ENCODE peak calls at places on chromosomes 11 and 22, in five cellular contexts. Q, R, F, X and K are unnamed samples.

GRCh38 chr11:9664276-9665171 is 647 bp downstream of the SWAP70 start:
- DNase-seq in X (peak; percentile 72), R (no peak), F (peak; percentile 37), Q (peak; percentile 14), K (peak; percentile 31)

GRCh38 chr11:25650319-25650718 is 681.6 kb upstream of the ANO3 start:
- DNase-seq in Q (no peak), F (no peak), R (no peak), X (no peak), K (no peak)

GRCh38 chr11:14499178-14499559 is 442 bp downstream of the COPB1 start:
- DNase-seq in F (peak; percentile 60), X (no peak), Q (no peak), R (no peak), K (no peak)

GRCh38 chr11:56909563-56909962 is 79.2 kb upstream of the OR5AK2 start:
- DNase-seq in F (no peak), R (no peak), X (no peak), Q (no peak), K (no peak)

GRCh38 chr11:11973361-11973800 is 35.0 kb downstream of the DKK3 start:
- DNase-seq in R (no peak), Q (peak; percentile 31), F (no peak), X (no peak), K (no peak)

GRCh38 chr11:125833016-125833415 is at the start of gene PATE4:
- DNase-seq in X (no peak), F (no peak), Q (no peak), R (no peak), K (no peak)

GRCh38 chr11:45076761-45077160 is 69.7 kb upstream of the PRDM11 start:
- DNase-seq in R (no peak), X (no peak), F (no peak), Q (no peak), K (no peak)

GRCh38 chr11:118684187-118684586 is 4.7 kb upstream of the TREH start:
- DNase-seq in R (no peak), X (no peak), Q (no peak), F (no peak), K (no peak)

GRCh38 chr11:124834526-124835190 is 30.6 kb upstream of the ROBO3 start:
- DNase-seq in Q (no peak), X (no peak), F (no peak), R (no peak), K (no peak)

GRCh38 chr11:36400768-36401455 is 104.8 kb downstream of the PRR5L start:
- DNase-seq in Q (no peak), X (no peak), R (no peak), F (no peak), K (no peak)

GRCh38 chr11:14541180-14541579 is 21.0 kb upstream of the PSMA1 start:
- DNase-seq in F (no peak), Q (no peak), X (no peak), R (no peak), K (no peak)

GRCh38 chr11:107711861-107712260 is at the start of gene SLN:
- DNase-seq in R (no peak), F (no peak), Q (peak; percentile 73), X (no peak), K (no peak)

GRCh38 chr11:90204832-90205646 is 17.8 kb downstream of the CHORDC1 start:
- DNase-seq in X (no peak), F (peak; percentile 58), Q (no peak), R (peak; percentile 27), K (peak; percentile 45)

GRCh38 chr11:1642288-1643145 is 12.9 kb downstream of the KRTAP5-5 start:
- DNase-seq in F (no peak), Q (no peak), R (no peak), X (peak; percentile 73), K (no peak)

GRCh38 chr11:12687216-12687623 is 13.0 kb downstream of the TEAD1 start:
- DNase-seq in X (no peak), R (no peak), Q (no peak), F (no peak), K (no peak)

GRCh38 chr11:87236368-87236767 is 198.6 kb downstream of the TMEM135 start:
- DNase-seq in X (no peak), F (no peak), Q (no peak), R (no peak), K (no peak)

GRCh38 chr11:112421854-112422253 is 161.2 kb upstream of the PLET1 start:
- DNase-seq in Q (no peak), F (no peak), X (no peak), R (no peak), K (no peak)

GRCh38 chr11:69448471-69449284 is 32.8 kb upstream of the LINC01488 start:
- DNase-seq in R (no peak), F (peak; percentile 52), Q (no peak), X (peak; percentile 35), K (no peak)

GRCh38 chr11:37988031-37988430 is 1390.0 kb upstream of the RAG2 start:
- DNase-seq in Q (no peak), R (no peak), X (no peak), F (no peak), K (no peak)

GRCh38 chr11:37323843-37324242 is 725.8 kb upstream of the RAG2 start:
- DNase-seq in X (no peak), R (no peak), Q (no peak), F (no peak), K (no peak)

GRCh38 chr11:128580612-128581011 is 6.7 kb downstream of the ETS1 start:
- DNase-seq in R (no peak), X (no peak), F (no peak), Q (no peak), K (no peak)

GRCh38 chr11:8055111-8055835 is 25.7 kb upstream of the TUB start:
- DNase-seq in X (no peak), F (peak; percentile 62), R (no peak), Q (no peak), K (no peak)

GRCh38 chr11:76410771-76411423 is 29.8 kb downstream of the GVQW3 start:
- DNase-seq in X (no peak), Q (no peak), F (no peak), R (no peak), K (no peak)

GRCh38 chr11:29518389-29519174 is 498.2 kb downstream of the KCNA4 start:
- DNase-seq in F (peak; percentile 4), R (no peak), Q (no peak), X (no peak), K (no peak)

GRCh38 chr11:117884994-117885393 is 8.5 kb upstream of the FXYD6 start:
- DNase-seq in F (no peak), R (no peak), X (no peak), Q (no peak), K (no peak)

GRCh38 chr11:119774180-119774763 is 45.3 kb upstream of the NECTIN1 start:
- DNase-seq in R (no peak), Q (no peak), F (peak; percentile 85), X (no peak), K (no peak)

GRCh38 chr22:38935616-38936015 is 21.8 kb upstream of the APOBEC3A start:
- DNase-seq in X (no peak), F (no peak), Q (no peak), R (no peak), K (no peak)

GRCh38 chr11:3609416-3610265 is 32.2 kb downstream of the ART5 start:
- DNase-seq in F (peak; percentile 61), X (no peak), R (no peak), Q (no peak), K (peak; percentile 53)

GRCh38 chr11:124879999-124880611 is 14.9 kb downstream of the ROBO3 start:
- DNase-seq in Q (no peak), F (no peak), R (no peak), X (no peak), K (no peak)

GRCh38 chr11:123143921-123144320 is 51.1 kb downstream of the CLMP start:
- DNase-seq in X (no peak), Q (no peak), F (no peak), R (no peak), K (no peak)
- TF ChIP-seq CTCF in X (no peak), Q (no peak), F (no peak), R (no peak), K (no peak)

GRCh38 chr22:19981171-19981960 is 35.3 kb downstream of the ARVCF start:
- DNase-seq in X (peak; percentile 72), F (no peak), R (no peak), Q (no peak), K (no peak)
- TF ChIP-seq CTCF in X (no peak), F (no peak), R (no peak), Q (no peak), K (no peak)

GRCh38 chr22:27682438-27682837 is 119.1 kb downstream of the MN1 start:
- DNase-seq in Q (no peak), X (no peak), F (peak; percentile 65), R (no peak), K (no peak)
- TF ChIP-seq CTCF in Q (no peak), X (no peak), F (peak; percentile 74), R (peak; percentile 17), K (no peak)

GRCh38 chr22:37909756-37910155 is 3.7 kb downstream of the MICALL1 start:
- DNase-seq in F (no peak), X (no peak), R (no peak), Q (no peak), K (no peak)

GRCh38 chr22:37907036-37907954 is 1.2 kb downstream of the MICALL1 start:
- DNase-seq in Q (no peak), R (no peak), X (no peak), F (no peak), K (no peak)

GRCh38 chr22:37906364-37907008 is 389 bp downstream of the MICALL1 start:
- DNase-seq in R (no peak), F (peak; percentile 55), X (peak; percentile 72), Q (no peak), K (peak; percentile 75)

GRCh38 chr22:37904572-37905533 is 1.2 kb upstream of the MICALL1 start:
- DNase-seq in F (no peak), X (no peak), Q (peak; percentile 34), R (no peak), K (no peak)

DNA sequence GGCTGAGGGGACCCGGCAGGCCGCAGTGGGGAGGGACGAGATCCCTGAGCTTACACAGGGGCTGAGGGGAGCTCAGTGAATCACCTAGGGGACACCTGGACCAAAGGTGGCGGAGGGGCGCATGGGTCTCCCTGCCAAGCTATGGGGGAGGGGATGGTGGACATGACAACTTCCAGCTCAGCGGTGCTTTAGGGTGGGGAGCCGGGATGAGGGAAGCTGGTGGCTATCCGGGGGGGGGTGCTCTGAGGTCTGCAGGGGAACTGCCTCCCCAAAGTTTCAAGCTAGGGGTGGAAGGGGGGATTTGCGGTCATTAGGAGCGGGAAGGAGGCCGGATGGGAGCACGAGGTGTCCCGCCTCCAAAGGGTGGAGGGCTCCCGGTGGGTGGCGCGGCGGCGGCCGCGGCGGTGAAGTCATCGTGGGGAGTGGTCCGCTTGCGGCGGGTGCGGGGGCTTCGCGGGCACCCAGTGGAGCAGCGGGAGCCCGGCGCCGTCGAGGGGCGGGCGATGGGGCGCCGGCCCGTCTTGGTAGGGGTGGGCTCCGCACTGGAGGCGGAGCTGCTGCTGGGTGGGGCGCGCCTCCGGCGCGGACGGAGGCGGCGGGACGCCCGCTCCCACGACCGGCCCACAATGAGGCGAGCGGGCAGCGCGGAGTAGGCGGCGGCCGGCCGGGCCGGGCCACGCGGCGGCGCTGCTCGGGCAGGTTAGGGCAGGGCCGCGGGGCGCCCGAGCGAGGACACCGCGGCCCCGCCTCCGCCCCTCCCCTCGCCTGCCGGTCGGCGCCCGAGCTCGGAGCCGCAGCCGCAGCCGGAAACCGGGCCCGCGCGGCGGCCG is at the start of gene MICALL1:
- DNase-seq in X (peak; percentile 89), F (peak; percentile 93), Q (peak; percentile 35), R (no peak), K (peak; percentile 95)
- TF ChIP-seq CTCF in X (peak; percentile 9), F (peak; percentile 23), Q (peak; percentile 69), R (peak; percentile 29), K (peak; percentile 78)